ENCODE peak calls at places on chromosomes 16 and 17, in six cellular contexts. H, N, O, Y, G and B are unnamed samples.
A peak's percentile ranks its signal among the peaks of the same experiment; 100 is the strongest.

GRCh38 chr17:2710804-2711607 is 558 bp downstream of the CLUH start:
- DNase-seq in N (no peak), G (peak; percentile 86), H (peak; percentile 47), O (no peak), Y (no peak), B (no peak)

GRCh38 chr16:57893559-57894389 is 77.2 kb downstream of the CNGB1 start:
- DNase-seq in N (no peak), H (peak; percentile 56), G (no peak), O (peak; percentile 36), Y (no peak), B (no peak)

GRCh38 chr17:82320956-82321927 is 3.8 kb upstream of the CD7 start:
- DNase-seq in G (no peak), Y (no peak), H (no peak), O (no peak), N (peak; percentile 65), B (no peak)

GRCh38 chr16:89216315-89217137 is 977 bp upstream of the ZNF778 start:
- DNase-seq in O (peak; percentile 42), G (peak; percentile 95), Y (peak; percentile 78), H (peak; percentile 85), N (peak; percentile 77), B (peak; percentile 85)

GRCh38 chr17:76446449-76447231 is 6.3 kb downstream of the UBE2O start:
- DNase-seq in Y (no peak), G (no peak), H (no peak), N (no peak), O (no peak), B (no peak)

GRCh38 chr16:86203557-86204275 is 304.8 kb downstream of the IRF8 start:
- DNase-seq in H (no peak), O (no peak), G (no peak), N (no peak), Y (no peak), B (no peak)

GRCh38 chr17:21233581-21234337 is 19.5 kb downstream of the NATD1 start:
- DNase-seq in H (no peak), N (no peak), Y (no peak), O (no peak), G (no peak), B (no peak)

GRCh38 chr17:74163271-74163821 is 40.1 kb upstream of the RPL38 start:
- DNase-seq in O (no peak), H (no peak), Y (no peak), N (no peak), G (peak; percentile 29), B (no peak)

GRCh38 chr17:75486151-75486550 is 29.2 kb downstream of the CASKIN2 start:
- DNase-seq in H (no peak), G (no peak), Y (no peak), N (no peak), O (no peak), B (no peak)

GRCh38 chr16:84883301-84883700 is 63.5 kb downstream of the CRISPLD2 start:
- DNase-seq in O (no peak), Y (no peak), N (no peak), G (no peak), H (peak; percentile 63), B (no peak)

GRCh38 chr17:29149431-29150064 is 30.6 kb downstream of the MYO18A start:
- DNase-seq in G (no peak), O (no peak), H (no peak), Y (no peak), N (no peak), B (no peak)

GRCh38 chr17:66548158-66548557 is 245.7 kb downstream of the PRKCA start:
- DNase-seq in O (no peak), Y (no peak), H (no peak), N (no peak), G (no peak), B (no peak)

GRCh38 chr17:45114117-45114932 is 18.0 kb downstream of the PLCD3 start:
- DNase-seq in O (no peak), G (no peak), N (no peak), H (no peak), Y (no peak), B (no peak)